ENCODE peak calls at places on chromosomes 7 and 10, in five cellular contexts. E is stimulated activated CD4-positive, alpha-beta T cell treated with anti-CD3 and anti-CD28 coated beads, Interleukin-1b, Interleukin-23, amount 100 ng/mL, for 4 hours; J is cortex of kidney; A is stimulated activated naive CD8-positive, alpha-beta T cell treated with anti-CD3 and anti-CD28 coated beads, Interleukin-15, amount 100 ng/mL, for 72 hours; G is psoas muscle. K is an unnamed sample.

GRCh38 chr7:30206466-30206865 is 71.7 kb downstream of the MTURN start:
- DNase-seq in J (no peak), G (no peak), A (no peak), E (no peak), K (no peak)

GRCh38 chr7:155531686-155532085 is 14.7 kb downstream of the CNPY1 start:
- DNase-seq in G (no peak), A (no peak), E (no peak), J (no peak), K (no peak)

GRCh38 chr7:90552521-90552920 is 43.6 kb upstream of the CDK14 start:
- DNase-seq in A (no peak), E (no peak), G (no peak), J (no peak), K (no peak)

GRCh38 chr7:150385240-150385830 is 6.2 kb downstream of the ZNF775 start:
- DNase-seq in J (no peak), E (no peak), A (no peak), G (no peak), K (no peak)

GRCh38 chr10:110410329-110411046 is 87.2 kb upstream of the DUSP5 start:
- DNase-seq in A (no peak), J (no peak), G (peak), E (no peak), K (no peak)

GRCh38 chr7:2542011-2542923 is 13.1 kb downstream of the BRAT1 start:
- DNase-seq in G (no peak), E (no peak), J (no peak), A (no peak), K (no peak)

GRCh38 chr7:12403287-12404181 is at the start of gene VWDE:
- DNase-seq in E (peak), G (no peak), A (peak), J (no peak), K (peak)

GRCh38 chr7:136134503-136134902 is 157.3 kb upstream of the MTPN start:
- DNase-seq in A (no peak), G (no peak), E (no peak), J (no peak), K (no peak)

GRCh38 chr7:33933611-33934281 is 28.4 kb downstream of the BMPER start:
- DNase-seq in A (no peak), J (no peak), G (no peak), E (no peak), K (no peak)

GRCh38 chr7:127995866-127996215 is 35.4 kb downstream of the LRRC4 start:
- DNase-seq in A (no peak), E (no peak), G (peak), J (no peak), K (no peak)

GRCh38 chr7:43558071-43558470 is 24.8 kb upstream of the STK17A start:
- DNase-seq in A (no peak), G (no peak), E (no peak), J (no peak), K (no peak)

GRCh38 chr10:70300908-70301597 is 17.2 kb upstream of the NPFFR1 start:
- DNase-seq in E (no peak), A (no peak), J (no peak), G (no peak), K (no peak)

GRCh38 chr10:100508691-100509150 is 10.9 kb downstream of the SEC31B start:
- DNase-seq in A (peak), J (no peak), E (no peak), G (no peak), K (peak)

GRCh38 chr10:110609592-110609991 is 34.5 kb upstream of the RBM20 start:
- DNase-seq in G (peak), E (no peak), A (no peak), J (no peak), K (no peak)